ENCODE peak calls at places on chromosomes 7 and 10, in eight cellular contexts. Y is mammary epithelial cell, H is testis, J is GM12878, M is endothelial cell of umbilical vein, Q is IMR-90, R is GM06990, G is brain microvascular endothelial cell. I is an unnamed sample.

GRCh38 chr7:98323597-98324322 is 42.3 kb downstream of the BRI3 start:
- DNase-seq in Q (peak; percentile 31), H (no peak), G (peak; percentile 20), Y (no peak), J (no peak), R (no peak), M (no peak), I (no peak)

GRCh38 chr7:108014747-108015682 is 12.1 kb upstream of the LAMB1 start:
- DNase-seq in Q (peak; percentile 90), Y (peak; percentile 32), M (peak; percentile 97), H (no peak), G (no peak), R (no peak), J (no peak), I (no peak)

GRCh38 chr7:18473119-18473518 is 22.4 kb upstream of the HDAC9 start:
- DNase-seq in M (no peak), R (no peak), G (no peak), J (no peak), Y (no peak), H (no peak), Q (peak; percentile 3), I (no peak)

GRCh38 chr7:80997841-80998240 is 79.0 kb upstream of the SEMA3C start:
- DNase-seq in G (no peak), M (no peak), Y (no peak), J (no peak), R (no peak), H (no peak), Q (no peak), I (no peak)

GRCh38 chr7:1661461-1661860 is 8.6 kb upstream of the ELFN1 start:
- DNase-seq in G (no peak), M (no peak), H (no peak), J (no peak), R (no peak), Y (no peak), Q (no peak), I (no peak)

GRCh38 chr10:78502208-78502943 is 468.7 kb downstream of the RPS24 start:
- DNase-seq in Q (peak; percentile 67), R (no peak), Y (no peak), J (no peak), M (peak; percentile 69), H (no peak), G (peak; percentile 35), I (no peak)

GRCh38 chr10:18683427-18683826 is 24.2 kb downstream of the ARL5B start:
- DNase-seq in J (no peak), G (no peak), R (no peak), Q (peak; percentile 82), H (no peak), M (no peak), Y (peak; percentile 42), I (no peak)

GRCh38 chr10:110701618-110701971 is 57.5 kb downstream of the RBM20 start:
- DNase-seq in Q (no peak), Y (no peak), H (no peak), M (no peak), G (no peak), J (no peak), R (no peak), I (no peak)

GRCh38 chr10:129963076-129963830 is 821 bp downstream of the EBF3 start:
- DNase-seq in G (no peak), Q (peak; percentile 40), H (no peak), R (no peak), Y (no peak), M (peak; percentile 40), J (no peak), I (no peak)

GRCh38 chr10:96683065-96683464 is 37.2 kb downstream of the PIK3AP1 start:
- DNase-seq in Q (peak; percentile 84), J (no peak), Y (peak; percentile 10), M (no peak), G (no peak), H (no peak), R (no peak), I (peak; percentile 69)

GRCh38 chr7:31603076-31603475 is 83.9 kb upstream of the PPP1R17 start:
- DNase-seq in H (no peak), M (no peak), J (no peak), Q (no peak), G (no peak), R (no peak), Y (peak; percentile 51), I (no peak)

GRCh38 chr10:59839576-59839975 is 66.8 kb downstream of the CCDC6 start:
- DNase-seq in Q (peak; percentile 71), H (no peak), J (no peak), G (peak; percentile 31), Y (peak; percentile 48), M (no peak), R (no peak), I (no peak)

GRCh38 chr7:156156734-156157408 is 344.6 kb upstream of the SHH start:
- DNase-seq in M (no peak), J (no peak), G (peak; percentile 16), R (no peak), H (peak; percentile 57), Y (no peak), Q (no peak), I (no peak)
- TF ChIP-seq CTCF in M (no peak), J (no peak), G (peak; percentile 17), R (peak; percentile 56), H (no peak), Y (peak; percentile 5), Q (no peak), I (no peak)

GRCh38 chr10:121661451-121661851 is 63.2 kb upstream of the FGFR2 start:
- DNase-seq in M (no peak), Y (no peak), G (no peak), Q (no peak), H (no peak), J (no peak), R (no peak), I (no peak)
- H3K4me3 ChIP-seq in M (no peak overlapping the region), Y (no peak overlapping the region), G (no peak overlapping the region), Q (no peak overlapping the region), H (no peak overlapping the region), J (no peak overlapping the region), R (no peak overlapping the region), I (no peak overlapping the region)

DNA sequence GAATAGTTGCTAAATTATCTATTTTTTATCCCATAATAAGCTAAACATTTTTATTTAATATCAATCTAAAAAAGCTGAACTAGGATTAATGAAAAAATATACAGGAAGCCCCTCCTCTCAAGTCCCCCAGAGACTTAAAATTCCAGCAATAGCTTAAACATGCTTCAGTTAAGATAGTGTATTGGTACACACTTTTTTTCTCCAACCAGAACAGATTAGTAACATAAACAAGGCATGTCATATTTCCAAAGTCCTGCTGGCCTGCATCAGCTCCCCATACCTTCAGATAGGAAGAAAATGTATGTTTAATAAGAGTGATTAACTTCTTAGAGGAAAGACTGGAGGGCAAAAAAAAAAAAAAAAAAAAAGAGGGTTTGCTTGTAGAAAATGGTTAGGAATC is 7.1 kb downstream of the TBX20 start:
- DNase-seq in Y (no peak), M (no peak), G (no peak), Q (no peak), J (no peak), H (no peak), R (no peak), I (no peak)
- H3K27me3 ChIP-seq in Y (peaks cover 42% of the 10 kb centered on the region), M (peaks cover 43% of the 10 kb centered on the region), G (peaks cover 51% of the 10 kb centered on the region), Q (peaks cover 28% of the 10 kb centered on the region), J (peaks cover 12% of the 10 kb centered on the region), H (no peaks in the 10 kb centered on the region), R (no peaks in the 10 kb centered on the region), I (peaks cover 18% of the 10 kb centered on the region)

DNA sequence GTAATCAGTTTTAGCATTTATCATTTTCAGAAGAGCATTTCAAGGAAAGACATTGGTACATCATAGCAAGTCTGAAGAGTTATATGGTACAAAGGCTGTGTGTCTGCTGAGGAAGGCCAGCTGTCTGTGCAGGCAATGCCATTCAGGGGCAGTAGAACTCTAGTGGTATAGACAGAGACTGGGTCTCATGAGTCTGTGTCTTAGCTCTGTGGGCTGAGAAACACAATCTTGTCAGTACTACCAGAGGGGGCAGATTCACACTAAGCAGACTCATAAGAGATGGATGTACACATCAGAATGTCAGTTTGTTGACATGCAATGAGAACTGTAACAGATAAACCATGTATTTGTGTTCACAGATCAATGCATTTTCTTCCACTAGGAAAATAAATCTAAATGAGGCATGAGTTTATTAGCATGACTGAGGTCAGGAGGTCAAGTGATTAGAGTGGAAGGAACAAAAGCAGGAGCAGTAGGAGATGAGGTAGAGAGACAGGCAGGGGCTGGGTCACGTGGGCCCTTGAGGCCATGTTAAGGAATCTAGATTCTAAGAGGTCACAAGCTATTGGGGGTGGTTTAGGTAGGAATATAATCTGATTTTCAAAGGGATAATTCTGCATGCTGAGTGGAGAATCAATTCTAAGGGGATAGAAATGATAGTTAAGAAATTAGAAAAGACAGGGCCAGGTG is 7.5 kb upstream of the GGCT start:
- DNase-seq in Y (no peak), R (no peak), G (no peak), H (no peak), J (no peak), M (no peak), Q (no peak), I (no peak)
- TF ChIP-seq CTCF in Y (no peak), R (no peak), G (no peak), H (no peak), J (no peak), M (no peak), Q (no peak), I (no peak)

GRCh38 chr7:91443862-91444261 is 179.6 kb downstream of the FZD1 start:
- DNase-seq in J (no peak), Q (no peak), M (no peak), G (no peak), R (no peak), H (no peak), Y (no peak), I (no peak)
- H3K4me3 ChIP-seq in J (no peak overlapping the region), Q (no peak overlapping the region), M (no peak overlapping the region), G (no peak overlapping the region), R (no peak overlapping the region), H (no peak overlapping the region), Y (no peak overlapping the region), I (no peak overlapping the region)

DNA sequence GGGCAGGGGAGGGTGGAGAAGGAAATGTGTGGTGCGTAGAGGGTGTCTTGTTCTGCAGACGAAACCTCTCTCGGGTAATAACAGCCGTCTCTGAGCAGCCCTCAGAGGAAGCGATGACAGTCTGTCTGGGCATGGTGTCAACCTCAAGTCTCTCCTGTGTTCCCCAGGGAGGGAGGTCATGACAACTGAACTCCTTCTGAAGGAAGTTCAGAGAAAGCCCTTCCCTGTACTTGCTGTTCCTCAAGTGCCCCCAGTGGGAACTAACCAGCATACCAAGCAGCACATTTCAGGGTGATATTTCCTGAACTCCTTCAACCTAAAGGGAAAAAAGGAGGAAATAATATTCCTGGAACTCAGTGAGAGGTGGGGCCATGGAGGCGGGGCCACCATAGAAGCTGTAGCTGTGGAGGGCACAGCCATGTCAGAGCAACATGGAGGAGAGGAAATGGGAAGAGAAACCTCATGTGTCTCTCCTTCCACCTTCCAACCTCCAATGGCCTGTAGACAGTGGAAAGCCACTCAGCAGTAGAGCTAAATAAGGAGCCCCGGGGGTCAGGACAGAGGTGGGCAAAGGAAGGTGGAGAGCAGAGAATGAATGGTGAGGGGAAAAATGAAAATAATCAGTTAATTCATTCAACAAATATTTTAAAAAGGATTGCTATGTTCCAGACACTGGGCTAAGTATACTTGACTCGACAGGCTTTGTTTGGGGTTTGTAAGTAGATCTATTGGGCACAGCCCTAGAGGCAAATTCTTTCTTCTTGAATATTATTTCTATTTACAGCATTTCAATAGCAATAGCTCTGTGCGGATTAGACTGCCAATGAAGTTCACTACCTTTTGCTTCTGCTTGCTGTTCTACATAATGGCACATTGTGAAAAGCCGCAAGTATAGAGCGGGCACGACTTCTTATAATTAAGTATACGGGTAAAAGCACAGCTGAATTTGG is 61.0 kb upstream of the AOAH start:
- DNase-seq in H (peak; percentile 28), Y (peak; percentile 72), J (peak; percentile 61), R (peak; percentile 6), Q (no peak), M (no peak), G (no peak), I (no peak)
- H3K27me3 ChIP-seq in H (no peaks in the 10 kb centered on the region), Y (no peaks in the 10 kb centered on the region), J (no peaks in the 10 kb centered on the region), R (no peaks in the 10 kb centered on the region), Q (no peaks in the 10 kb centered on the region), M (no peaks in the 10 kb centered on the region), G (no peaks in the 10 kb centered on the region), I (no peaks in the 10 kb centered on the region)

I was measured in BJ.